ENCODE peak calls at places on chromosomes 12 and 14, in ten cellular contexts. One of them, this sample, is unnamed.

GRCh38 chr14:68139466-68140110 is 320.0 kb downstream of the RAD51B start:
- DNase-seq in GM13977: no peak
- DNase-seq in GM20000: no peak
- DNase-seq in B cell: no peak
- DNase-seq in HFF-Myc: no peak
- DNase-seq in glutamatergic neuron: no peak
- DNase-seq in astrocyte: no peak
- DNase-seq in AG10803: no peak
- DNase-seq in tibial artery: no peak
- DNase-seq in WTC11: no peak
- DNase-seq in this sample: no peak

GRCh38 chr12:66679441-66680069 is 679 bp upstream of the GRIP1 start:
- DNase-seq in GM20000: no peak
- DNase-seq in glutamatergic neuron: no peak
- DNase-seq in astrocyte: no peak
- DNase-seq in GM13977: no peak
- DNase-seq in HFF-Myc: no peak
- DNase-seq in tibial artery: no peak
- DNase-seq in AG10803: no peak
- DNase-seq in WTC11: no peak
- DNase-seq in B cell: no peak
- DNase-seq in this sample: no peak

GRCh38 chr12:123027726-123028445 is 47.4 kb downstream of the ARL6IP4 start:
- DNase-seq in GM20000: no peak
- DNase-seq in WTC11: no peak
- DNase-seq in AG10803: no peak
- DNase-seq in HFF-Myc: no peak
- DNase-seq in GM13977: no peak
- DNase-seq in B cell: no peak
- DNase-seq in astrocyte: no peak
- DNase-seq in glutamatergic neuron: no peak
- DNase-seq in tibial artery: no peak
- DNase-seq in this sample: peak

GRCh38 chr12:38662851-38663250 is 242.5 kb downstream of the CPNE8 start:
- DNase-seq in astrocyte: peak
- DNase-seq in GM20000: no peak
- DNase-seq in glutamatergic neuron: no peak
- DNase-seq in GM13977: no peak
- DNase-seq in WTC11: no peak
- DNase-seq in AG10803: peak
- DNase-seq in tibial artery: no peak
- DNase-seq in HFF-Myc: no peak
- DNase-seq in B cell: no peak
- DNase-seq in this sample: no peak

GRCh38 chr12:92122941-92123779 is 22.5 kb downstream of the BTG1 start:
- DNase-seq in tibial artery: no peak
- DNase-seq in WTC11: no peak
- DNase-seq in B cell: no peak
- DNase-seq in GM20000: no peak
- DNase-seq in astrocyte: no peak
- DNase-seq in AG10803: no peak
- DNase-seq in glutamatergic neuron: no peak
- DNase-seq in GM13977: no peak
- DNase-seq in HFF-Myc: no peak
- DNase-seq in this sample: no peak

GRCh38 chr14:22808388-22809209 is 6.6 kb downstream of the SLC7A7 start:
- DNase-seq in AG10803: no peak
- DNase-seq in tibial artery: no peak
- DNase-seq in HFF-Myc: no peak
- DNase-seq in B cell: no peak
- DNase-seq in glutamatergic neuron: no peak
- DNase-seq in astrocyte: no peak
- DNase-seq in GM20000: no peak
- DNase-seq in GM13977: no peak
- DNase-seq in WTC11: no peak
- DNase-seq in this sample: no peak

GRCh38 chr14:53613404-53614253 is 343.0 kb downstream of the BMP4 start:
- DNase-seq in glutamatergic neuron: no peak
- DNase-seq in HFF-Myc: no peak
- DNase-seq in WTC11: no peak
- DNase-seq in GM13977: peak
- DNase-seq in tibial artery: no peak
- DNase-seq in AG10803: no peak
- DNase-seq in astrocyte: peak
- DNase-seq in GM20000: peak
- DNase-seq in B cell: peak
- DNase-seq in this sample: no peak

GRCh38 chr12:106901276-106901675 is 54.4 kb upstream of the TMEM263 start:
- DNase-seq in astrocyte: peak
- DNase-seq in GM13977: no peak
- DNase-seq in GM20000: no peak
- DNase-seq in WTC11: no peak
- DNase-seq in tibial artery: no peak
- DNase-seq in HFF-Myc: no peak
- DNase-seq in glutamatergic neuron: no peak
- DNase-seq in B cell: no peak
- DNase-seq in AG10803: peak
- DNase-seq in this sample: no peak

GRCh38 chr12:124774054-124774461 is 89.6 kb downstream of the SCARB1 start:
- DNase-seq in GM13977: peak
- DNase-seq in HFF-Myc: no peak
- DNase-seq in tibial artery: no peak
- DNase-seq in AG10803: no peak
- DNase-seq in astrocyte: no peak
- DNase-seq in WTC11: no peak
- DNase-seq in GM20000: peak
- DNase-seq in B cell: no peak
- DNase-seq in glutamatergic neuron: no peak
- DNase-seq in this sample: no peak

GRCh38 chr12:68070957-68071356 is 81.7 kb downstream of the IFNG-AS1 start:
- DNase-seq in glutamatergic neuron: no peak
- DNase-seq in astrocyte: no peak
- DNase-seq in GM20000: no peak
- DNase-seq in HFF-Myc: no peak
- DNase-seq in GM13977: no peak
- DNase-seq in tibial artery: no peak
- DNase-seq in AG10803: no peak
- DNase-seq in WTC11: no peak
- DNase-seq in B cell: no peak
- DNase-seq in this sample: no peak

GRCh38 chr12:49923035-49923644 is 19.4 kb upstream of the FAIM2 start:
- DNase-seq in B cell: no peak
- DNase-seq in GM20000: no peak
- DNase-seq in AG10803: no peak
- DNase-seq in glutamatergic neuron: no peak
- DNase-seq in tibial artery: no peak
- DNase-seq in GM13977: no peak
- DNase-seq in astrocyte: no peak
- DNase-seq in WTC11: no peak
- DNase-seq in HFF-Myc: no peak
- DNase-seq in this sample: no peak

GRCh38 chr12:105228494-105228893 is 7.5 kb downstream of the APPL2 start:
- DNase-seq in astrocyte: peak
- DNase-seq in GM20000: peak
- DNase-seq in WTC11: no peak
- DNase-seq in tibial artery: no peak
- DNase-seq in B cell: no peak
- DNase-seq in glutamatergic neuron: no peak
- DNase-seq in HFF-Myc: no peak
- DNase-seq in GM13977: peak
- DNase-seq in AG10803: peak
- DNase-seq in this sample: no peak

GRCh38 chr12:4589941-4590340 is 27.9 kb downstream of the DYRK4 start:
- DNase-seq in B cell: no peak
- DNase-seq in glutamatergic neuron: no peak
- DNase-seq in GM20000: no peak
- DNase-seq in GM13977: no peak
- DNase-seq in AG10803: peak
- DNase-seq in astrocyte: no peak
- DNase-seq in tibial artery: no peak
- DNase-seq in WTC11: no peak
- DNase-seq in HFF-Myc: no peak
- DNase-seq in this sample: no peak

GRCh38 chr12:116508145-116509121 is 50.7 kb upstream of the MAP1LC3B2 start:
- DNase-seq in WTC11: peak
- DNase-seq in tibial artery: no peak
- DNase-seq in glutamatergic neuron: peak
- DNase-seq in AG10803: no peak
- DNase-seq in astrocyte: no peak
- DNase-seq in GM13977: no peak
- DNase-seq in GM20000: peak
- DNase-seq in B cell: peak
- DNase-seq in HFF-Myc: no peak
- DNase-seq in this sample: no peak

GRCh38 chr12:50932787-50933280 is 19.5 kb upstream of the HIGD1C start:
- DNase-seq in AG10803: no peak
- DNase-seq in HFF-Myc: no peak
- DNase-seq in astrocyte: no peak
- DNase-seq in GM13977: no peak
- DNase-seq in WTC11: no peak
- DNase-seq in GM20000: no peak
- DNase-seq in glutamatergic neuron: no peak
- DNase-seq in B cell: no peak
- DNase-seq in tibial artery: no peak
- DNase-seq in this sample: no peak

GRCh38 chr12:5466521-5466960 is 34.6 kb downstream of the NTF3 start:
- DNase-seq in astrocyte: no peak
- DNase-seq in GM13977: no peak
- DNase-seq in B cell: no peak
- DNase-seq in AG10803: peak
- DNase-seq in HFF-Myc: no peak
- DNase-seq in GM20000: no peak
- DNase-seq in WTC11: no peak
- DNase-seq in tibial artery: no peak
- DNase-seq in glutamatergic neuron: no peak
- DNase-seq in this sample: no peak

GRCh38 chr14:88799522-88799921 is 6.8 kb upstream of the EML5 start:
- DNase-seq in tibial artery: no peak
- DNase-seq in glutamatergic neuron: no peak
- DNase-seq in AG10803: no peak
- DNase-seq in astrocyte: no peak
- DNase-seq in GM20000: no peak
- DNase-seq in WTC11: no peak
- DNase-seq in HFF-Myc: no peak
- DNase-seq in GM13977: no peak
- DNase-seq in B cell: no peak
- DNase-seq in this sample: no peak

GRCh38 chr14:91754185-91754584 is 22.3 kb upstream of the CATSPERB start:
- DNase-seq in glutamatergic neuron: no peak
- DNase-seq in B cell: no peak
- DNase-seq in GM13977: no peak
- DNase-seq in astrocyte: no peak
- DNase-seq in GM20000: no peak
- DNase-seq in HFF-Myc: no peak
- DNase-seq in tibial artery: no peak
- DNase-seq in AG10803: no peak
- DNase-seq in WTC11: no peak
- DNase-seq in this sample: no peak
- TF ChIP-seq CTCF in glutamatergic neuron: no peak
- TF ChIP-seq CTCF in B cell: no peak
- TF ChIP-seq CTCF in GM13977: no peak
- TF ChIP-seq CTCF in astrocyte: no peak
- TF ChIP-seq CTCF in GM20000: no peak
- TF ChIP-seq CTCF in HFF-Myc: no peak
- TF ChIP-seq CTCF in tibial artery: no peak
- TF ChIP-seq CTCF in AG10803: no peak
- TF ChIP-seq CTCF in WTC11: no peak
- TF ChIP-seq CTCF in this sample: no peak

GRCh38 chr12:110104188-110104969 is 19.8 kb upstream of the IFT81 start:
- DNase-seq in glutamatergic neuron: no peak
- DNase-seq in GM13977: no peak
- DNase-seq in HFF-Myc: no peak
- DNase-seq in AG10803: peak
- DNase-seq in astrocyte: no peak
- DNase-seq in B cell: no peak
- DNase-seq in WTC11: no peak
- DNase-seq in GM20000: no peak
- DNase-seq in tibial artery: peak
- DNase-seq in this sample: no peak
- TF ChIP-seq CTCF in glutamatergic neuron: no peak
- TF ChIP-seq CTCF in GM13977: no peak
- TF ChIP-seq CTCF in HFF-Myc: no peak
- TF ChIP-seq CTCF in AG10803: no peak
- TF ChIP-seq CTCF in astrocyte: no peak
- TF ChIP-seq CTCF in B cell: no peak
- TF ChIP-seq CTCF in WTC11: no peak
- TF ChIP-seq CTCF in GM20000: no peak
- TF ChIP-seq CTCF in tibial artery: no peak
- TF ChIP-seq CTCF in this sample: no peak

GRCh38 chr14:59254146-59254910 is 65.9 kb downstream of the DAAM1 start:
- DNase-seq in tibial artery: peak
- DNase-seq in HFF-Myc: peak
- DNase-seq in astrocyte: peak
- DNase-seq in WTC11: no peak
- DNase-seq in GM20000: no peak
- DNase-seq in B cell: no peak
- DNase-seq in AG10803: peak
- DNase-seq in GM13977: no peak
- DNase-seq in glutamatergic neuron: no peak
- DNase-seq in this sample: no peak
- TF ChIP-seq CTCF in tibial artery: no peak
- TF ChIP-seq CTCF in HFF-Myc: no peak
- TF ChIP-seq CTCF in astrocyte: no peak
- TF ChIP-seq CTCF in WTC11: no peak
- TF ChIP-seq CTCF in GM20000: no peak
- TF ChIP-seq CTCF in B cell: no peak
- TF ChIP-seq CTCF in AG10803: no peak
- TF ChIP-seq CTCF in GM13977: no peak
- TF ChIP-seq CTCF in glutamatergic neuron: no peak
- TF ChIP-seq CTCF in this sample: peak

DNA sequence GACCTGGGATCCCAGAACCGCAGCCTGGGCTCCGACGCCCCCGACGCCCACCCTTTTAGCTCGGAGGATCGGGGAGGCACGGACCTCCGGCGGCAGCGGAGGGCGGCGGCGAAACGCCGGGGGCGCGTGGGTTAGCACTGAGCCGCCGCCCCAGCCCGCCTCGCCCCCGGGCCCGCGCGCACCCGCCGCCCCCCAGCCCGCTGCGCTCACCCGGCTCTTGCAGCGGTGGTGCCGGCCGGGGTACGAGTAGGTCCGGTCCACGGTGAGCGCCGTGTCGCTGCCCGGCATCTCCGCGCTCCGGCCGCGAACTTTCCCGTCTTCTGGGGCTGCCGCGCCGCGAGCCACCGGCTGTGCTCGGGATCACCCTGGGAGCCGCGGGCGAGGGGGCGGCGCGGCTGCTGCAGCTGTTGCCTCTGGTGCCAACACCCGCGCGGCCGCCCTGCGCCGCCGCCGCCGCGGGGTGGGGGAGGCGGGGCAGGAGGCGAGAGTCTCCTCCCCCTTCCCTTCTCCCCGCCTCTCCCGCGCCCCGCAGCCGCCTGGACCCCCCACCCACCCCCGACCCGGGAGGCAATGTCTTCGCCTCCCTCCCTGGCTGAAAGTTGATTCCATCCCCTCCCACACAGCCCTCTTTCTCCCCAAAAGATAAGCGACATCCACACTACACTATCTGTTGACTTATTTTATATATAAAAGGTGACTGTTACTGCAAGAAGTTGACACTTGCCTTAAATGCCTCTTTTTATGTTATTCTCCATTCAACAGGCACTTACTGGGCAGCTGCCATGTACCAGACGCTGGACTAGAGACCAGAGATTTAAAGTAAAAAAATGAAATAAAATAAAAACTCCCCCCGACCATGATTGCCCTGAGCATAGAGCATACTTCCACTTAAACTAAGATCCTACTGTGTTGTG is at the start of gene TMCC3:
- DNase-seq in HFF-Myc: no peak
- DNase-seq in glutamatergic neuron: peak
- DNase-seq in GM20000: peak
- DNase-seq in B cell: peak
- DNase-seq in tibial artery: peak
- DNase-seq in WTC11: peak
- DNase-seq in astrocyte: no peak
- DNase-seq in AG10803: no peak
- DNase-seq in GM13977: peak
- DNase-seq in this sample: no peak
- TF ChIP-seq CTCF in HFF-Myc: no peak
- TF ChIP-seq CTCF in glutamatergic neuron: no peak
- TF ChIP-seq CTCF in GM20000: no peak
- TF ChIP-seq CTCF in B cell: no peak
- TF ChIP-seq CTCF in tibial artery: no peak
- TF ChIP-seq CTCF in WTC11: no peak
- TF ChIP-seq CTCF in astrocyte: no peak
- TF ChIP-seq CTCF in AG10803: no peak
- TF ChIP-seq CTCF in GM13977: no peak
- TF ChIP-seq CTCF in this sample: peak

This sample was measured in chondrocyte.